ENCODE peak calls at places on chromosomes 13 and 19, in five cellular contexts. One of them, this sample, is unnamed.

GRCh38 chr13:110910013-110910890 is 4.6 kb downstream of the ANKRD10 start:
- DNase-seq in activated T-cell treated with anti-CD3 and anti-CD28 coated beads for 1 hour: no peak
- DNase-seq in NCI-H1092: no peak
- DNase-seq in stimulated activated CD8-positive, alpha-beta memory T cell treated with anti-CD3 and anti-CD28 coated beads, Interleukin-7, amount 100 ng/mL, for 1 hour: no peak
- DNase-seq in neural progenitor cell: no peak
- DNase-seq in this sample: no peak

GRCh38 chr13:48210178-48210577 is 22.8 kb upstream of the ITM2B start:
- DNase-seq in activated T-cell treated with anti-CD3 and anti-CD28 coated beads for 1 hour: no peak
- DNase-seq in NCI-H1092: no peak
- DNase-seq in stimulated activated CD8-positive, alpha-beta memory T cell treated with anti-CD3 and anti-CD28 coated beads, Interleukin-7, amount 100 ng/mL, for 1 hour: no peak
- DNase-seq in neural progenitor cell: no peak
- DNase-seq in this sample: peak

GRCh38 chr13:109146912-109147624 is 517.7 kb downstream of the MYO16 start:
- DNase-seq in activated T-cell treated with anti-CD3 and anti-CD28 coated beads for 1 hour: no peak
- DNase-seq in NCI-H1092: no peak
- DNase-seq in stimulated activated CD8-positive, alpha-beta memory T cell treated with anti-CD3 and anti-CD28 coated beads, Interleukin-7, amount 100 ng/mL, for 1 hour: no peak
- DNase-seq in neural progenitor cell: no peak
- DNase-seq in this sample: peak

GRCh38 chr19:42284066-42284501 is 15.0 kb downstream of the CIC start:
- DNase-seq in activated T-cell treated with anti-CD3 and anti-CD28 coated beads for 1 hour: peak
- DNase-seq in NCI-H1092: peak
- DNase-seq in stimulated activated CD8-positive, alpha-beta memory T cell treated with anti-CD3 and anti-CD28 coated beads, Interleukin-7, amount 100 ng/mL, for 1 hour: peak
- DNase-seq in neural progenitor cell: peak
- DNase-seq in this sample: peak

GRCh38 chr13:104008571-104009435 is 942.6 kb upstream of the SLC10A2 start:
- DNase-seq in activated T-cell treated with anti-CD3 and anti-CD28 coated beads for 1 hour: no peak
- DNase-seq in NCI-H1092: no peak
- DNase-seq in stimulated activated CD8-positive, alpha-beta memory T cell treated with anti-CD3 and anti-CD28 coated beads, Interleukin-7, amount 100 ng/mL, for 1 hour: no peak
- DNase-seq in neural progenitor cell: no peak
- DNase-seq in this sample: peak

GRCh38 chr19:45442927-45443461 is 19.3 kb upstream of the ERCC1 start:
- DNase-seq in activated T-cell treated with anti-CD3 and anti-CD28 coated beads for 1 hour: no peak
- DNase-seq in NCI-H1092: no peak
- DNase-seq in stimulated activated CD8-positive, alpha-beta memory T cell treated with anti-CD3 and anti-CD28 coated beads, Interleukin-7, amount 100 ng/mL, for 1 hour: no peak
- DNase-seq in neural progenitor cell: peak
- DNase-seq in this sample: no peak

GRCh38 chr19:14073232-14073924 is 792 bp downstream of the MISP3 start:
- DNase-seq in activated T-cell treated with anti-CD3 and anti-CD28 coated beads for 1 hour: peak
- DNase-seq in NCI-H1092: peak
- DNase-seq in stimulated activated CD8-positive, alpha-beta memory T cell treated with anti-CD3 and anti-CD28 coated beads, Interleukin-7, amount 100 ng/mL, for 1 hour: peak
- DNase-seq in neural progenitor cell: peak
- DNase-seq in this sample: peak

GRCh38 chr19:32174386-32175113 is 170.9 kb upstream of the ZNF507 start:
- DNase-seq in activated T-cell treated with anti-CD3 and anti-CD28 coated beads for 1 hour: no peak
- DNase-seq in NCI-H1092: no peak
- DNase-seq in stimulated activated CD8-positive, alpha-beta memory T cell treated with anti-CD3 and anti-CD28 coated beads, Interleukin-7, amount 100 ng/mL, for 1 hour: no peak
- DNase-seq in neural progenitor cell: no peak
- DNase-seq in this sample: no peak

GRCh38 chr13:31468114-31468902 is 268.5 kb downstream of the B3GLCT start:
- DNase-seq in activated T-cell treated with anti-CD3 and anti-CD28 coated beads for 1 hour: no peak
- DNase-seq in NCI-H1092: no peak
- DNase-seq in stimulated activated CD8-positive, alpha-beta memory T cell treated with anti-CD3 and anti-CD28 coated beads, Interleukin-7, amount 100 ng/mL, for 1 hour: no peak
- DNase-seq in neural progenitor cell: no peak
- DNase-seq in this sample: no peak

GRCh38 chr13:33347866-33348265 is 62.3 kb upstream of the STARD13 start:
- DNase-seq in activated T-cell treated with anti-CD3 and anti-CD28 coated beads for 1 hour: no peak
- DNase-seq in NCI-H1092: no peak
- DNase-seq in stimulated activated CD8-positive, alpha-beta memory T cell treated with anti-CD3 and anti-CD28 coated beads, Interleukin-7, amount 100 ng/mL, for 1 hour: no peak
- DNase-seq in neural progenitor cell: no peak
- DNase-seq in this sample: no peak

GRCh38 chr13:43377149-43377548 is 353.8 kb downstream of the DNAJC15 start:
- DNase-seq in activated T-cell treated with anti-CD3 and anti-CD28 coated beads for 1 hour: no peak
- DNase-seq in NCI-H1092: no peak
- DNase-seq in stimulated activated CD8-positive, alpha-beta memory T cell treated with anti-CD3 and anti-CD28 coated beads, Interleukin-7, amount 100 ng/mL, for 1 hour: no peak
- DNase-seq in neural progenitor cell: no peak
- DNase-seq in this sample: peak

GRCh38 chr13:102300379-102300778 is 101.5 kb downstream of the FGF14 start:
- DNase-seq in activated T-cell treated with anti-CD3 and anti-CD28 coated beads for 1 hour: no peak
- DNase-seq in NCI-H1092: no peak
- DNase-seq in stimulated activated CD8-positive, alpha-beta memory T cell treated with anti-CD3 and anti-CD28 coated beads, Interleukin-7, amount 100 ng/mL, for 1 hour: no peak
- DNase-seq in neural progenitor cell: no peak
- DNase-seq in this sample: no peak

GRCh38 chr19:13621413-13621812 is 115.1 kb upstream of the CACNA1A start:
- DNase-seq in activated T-cell treated with anti-CD3 and anti-CD28 coated beads for 1 hour: no peak
- DNase-seq in NCI-H1092: no peak
- DNase-seq in stimulated activated CD8-positive, alpha-beta memory T cell treated with anti-CD3 and anti-CD28 coated beads, Interleukin-7, amount 100 ng/mL, for 1 hour: no peak
- DNase-seq in neural progenitor cell: no peak
- DNase-seq in this sample: peak

GRCh38 chr13:39406688-39407087 is 196.3 kb downstream of the LHFPL6 start:
- DNase-seq in activated T-cell treated with anti-CD3 and anti-CD28 coated beads for 1 hour: no peak
- DNase-seq in NCI-H1092: no peak
- DNase-seq in stimulated activated CD8-positive, alpha-beta memory T cell treated with anti-CD3 and anti-CD28 coated beads, Interleukin-7, amount 100 ng/mL, for 1 hour: no peak
- DNase-seq in neural progenitor cell: no peak
- DNase-seq in this sample: no peak

GRCh38 chr13:99658266-99658991 is 157.2 kb downstream of the TM9SF2 start:
- DNase-seq in activated T-cell treated with anti-CD3 and anti-CD28 coated beads for 1 hour: peak
- DNase-seq in NCI-H1092: peak
- DNase-seq in stimulated activated CD8-positive, alpha-beta memory T cell treated with anti-CD3 and anti-CD28 coated beads, Interleukin-7, amount 100 ng/mL, for 1 hour: peak
- DNase-seq in neural progenitor cell: peak
- DNase-seq in this sample: peak

GRCh38 chr19:47436712-47437401 is 17.5 kb upstream of the MEIS3 start:
- DNase-seq in activated T-cell treated with anti-CD3 and anti-CD28 coated beads for 1 hour: peak
- DNase-seq in NCI-H1092: peak
- DNase-seq in stimulated activated CD8-positive, alpha-beta memory T cell treated with anti-CD3 and anti-CD28 coated beads, Interleukin-7, amount 100 ng/mL, for 1 hour: peak
- DNase-seq in neural progenitor cell: peak
- DNase-seq in this sample: peak

This sample was measured in iris pigment epithelial cell.